ENCODE peak calls at places on chromosomes 7 and 10, in ten cellular contexts. S is psoas muscle, V is pancreas, L is MG63, E is mesendoderm, K is tibial artery, R is hepatocyte, Q is tibial nerve, U is PC-3, W is kidney epithelial cell. I is an unnamed sample.

GRCh38 chr7:47672267-47672920 is 90.5 kb upstream of the TNS3 start:
- DNase-seq in S (no peak), Q (no peak), U (no peak), R (no peak), L (no peak), K (no peak), V (no peak), W (no peak), E (peak; percentile 36), I (no peak)

GRCh38 chr7:44634187-44634838 is 27.9 kb downstream of the OGDH start:
- DNase-seq in Q (no peak), S (no peak), E (no peak), U (no peak), K (no peak), R (peak; percentile 63), V (peak; percentile 37), W (no peak), L (no peak), I (no peak)

GRCh38 chr10:46299531-46300366 is 13.0 kb downstream of the ANTXRL start:
- DNase-seq in Q (no peak), V (no peak), U (no peak), W (no peak), S (no peak), L (no peak), R (no peak), E (no peak), K (no peak), I (no peak)

GRCh38 chr7:39621784-39622411 is 1.5 kb upstream of the RALA start:
- DNase-seq in K (no peak), L (no peak), E (peak; percentile 42), V (no peak), Q (no peak), S (no peak), R (no peak), U (no peak), W (no peak), I (peak; percentile 19)

GRCh38 chr7:119783799-119784198 is 489.2 kb upstream of the KCND2 start:
- DNase-seq in L (peak; percentile 1), E (no peak), V (no peak), S (no peak), W (no peak), R (peak; percentile 20), Q (no peak), U (peak; percentile 30), K (no peak), I (no peak)

GRCh38 chr7:142001163-142001874 is 5.6 kb downstream of the MGAM start:
- DNase-seq in U (peak; percentile 6), S (no peak), V (no peak), R (peak; percentile 74), K (no peak), L (peak; percentile 3), E (peak; percentile 21), Q (no peak), W (peak; percentile 55), I (no peak)

GRCh38 chr10:89685932-89686331 is 15.5 kb upstream of the KIF20B start:
- DNase-seq in W (no peak), S (no peak), U (no peak), E (no peak), V (no peak), L (no peak), R (no peak), Q (no peak), K (no peak), I (no peak)

GRCh38 chr10:77334501-77334900 is 303.1 kb downstream of the KCNMA1 start:
- DNase-seq in S (no peak), W (no peak), V (no peak), R (no peak), L (no peak), K (no peak), U (peak; percentile 80), E (no peak), Q (no peak), I (no peak)

GRCh38 chr7:2069472-2069860 is 163.3 kb downstream of the MAD1L1 start:
- DNase-seq in R (peak; percentile 37), Q (no peak), W (no peak), S (no peak), L (no peak), E (no peak), U (no peak), V (no peak), K (no peak), I (no peak)

GRCh38 chr7:147023390-147023914 is 906.9 kb downstream of the CNTNAP2 start:
- DNase-seq in W (no peak), R (no peak), U (no peak), S (no peak), L (peak; percentile 69), V (no peak), E (no peak), K (no peak), Q (no peak), I (no peak)

GRCh38 chr10:133144771-133145170 is 15.2 kb upstream of the KNDC1 start:
- DNase-seq in K (no peak), U (no peak), V (no peak), Q (no peak), E (no peak), R (no peak), W (no peak), S (no peak), L (no peak), I (no peak)

GRCh38 chr10:21509391-21510217 is 15.9 kb downstream of the SKIDA1 start:
- DNase-seq in W (no peak), U (no peak), V (no peak), Q (no peak), E (peak; percentile 89), R (no peak), S (no peak), L (no peak), K (no peak), I (peak; percentile 80)

GRCh38 chr7:1024331-1024761 is 20.0 kb upstream of the GPR146 start:
- DNase-seq in L (no peak), Q (no peak), V (peak; percentile 23), S (peak; percentile 8), W (no peak), U (no peak), K (no peak), R (no peak), E (no peak), I (no peak)

DNA sequence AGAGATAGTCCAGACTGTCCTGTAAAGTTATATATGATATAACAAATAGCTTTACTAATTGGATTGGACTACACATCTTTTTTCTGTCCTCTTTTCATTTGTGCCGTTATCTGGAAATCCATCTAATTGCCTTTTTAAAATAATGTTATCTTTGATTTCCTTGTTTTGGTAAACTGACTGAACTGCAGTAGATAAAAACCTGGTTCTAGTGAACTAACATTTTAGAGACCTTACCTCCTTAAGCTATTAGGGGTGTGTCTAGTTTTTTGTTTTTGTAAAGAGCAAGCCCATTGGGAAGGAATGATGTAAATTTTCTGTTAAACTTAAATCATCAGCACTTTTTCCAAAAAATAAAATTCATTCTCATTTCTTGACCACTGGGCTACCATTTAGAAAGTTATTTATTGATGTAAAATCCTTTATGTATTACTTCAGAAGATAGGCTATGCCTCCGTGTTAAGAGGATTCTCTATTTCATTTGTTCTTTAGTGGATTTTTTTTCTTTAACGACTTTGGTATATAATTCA is 1.2 kb upstream of the PBLD start:
- DNase-seq in Q (no peak), V (no peak), E (no peak), L (no peak), R (no peak), S (no peak), W (no peak), K (no peak), U (no peak), I (no peak)
- H3K36me3 ChIP-seq in Q (peaks cover 8% of the 10 kb centered on the region), V (peaks cover 3% of the 10 kb centered on the region), E (peaks cover 2% of the 10 kb centered on the region), L (peaks cover 66% of the 10 kb centered on the region), R (no peaks in the 10 kb centered on the region), S (no peaks in the 10 kb centered on the region), W (no peaks in the 10 kb centered on the region), K (peaks cover 3% of the 10 kb centered on the region), U (peaks cover 56% of the 10 kb centered on the region), I (peaks cover 3% of the 10 kb centered on the region)

GRCh38 chr10:6497524-6498140 is 82.4 kb downstream of the PRKCQ start:
- DNase-seq in K (no peak), L (no peak), V (no peak), R (no peak), S (no peak), E (no peak), U (no peak), W (no peak), Q (no peak), I (no peak)

GRCh38 chr10:6501931-6502330 is 78.1 kb downstream of the PRKCQ start:
- DNase-seq in V (no peak), E (no peak), R (no peak), W (peak; percentile 75), Q (no peak), U (no peak), S (no peak), K (no peak), L (no peak), I (no peak)

GRCh38 chr10:6499974-6500373 is 80.1 kb downstream of the PRKCQ start:
- DNase-seq in Q (no peak), K (no peak), V (no peak), S (no peak), W (no peak), E (no peak), U (no peak), L (no peak), R (no peak), I (no peak)

GRCh38 chr10:6494934-6495592 is 85.0 kb downstream of the PRKCQ start:
- DNase-seq in V (no peak), L (no peak), W (no peak), K (no peak), S (no peak), Q (no peak), E (no peak), U (no peak), R (no peak), I (no peak)

GRCh38 chr10:6498771-6499170 is 81.3 kb downstream of the PRKCQ start:
- DNase-seq in E (no peak), S (no peak), L (no peak), Q (no peak), W (no peak), V (no peak), U (no peak), K (no peak), R (no peak), I (no peak)
- H3K36me3 ChIP-seq in E (no peaks in the 10 kb centered on the region), S (peaks cover 3% of the 10 kb centered on the region), L (no peaks in the 10 kb centered on the region), Q (no peaks in the 10 kb centered on the region), W (no peaks in the 10 kb centered on the region), V (no peaks in the 10 kb centered on the region), U (no peaks in the 10 kb centered on the region), K (no peaks in the 10 kb centered on the region), R (no peaks in the 10 kb centered on the region), I (peaks cover 4% of the 10 kb centered on the region)

DNA sequence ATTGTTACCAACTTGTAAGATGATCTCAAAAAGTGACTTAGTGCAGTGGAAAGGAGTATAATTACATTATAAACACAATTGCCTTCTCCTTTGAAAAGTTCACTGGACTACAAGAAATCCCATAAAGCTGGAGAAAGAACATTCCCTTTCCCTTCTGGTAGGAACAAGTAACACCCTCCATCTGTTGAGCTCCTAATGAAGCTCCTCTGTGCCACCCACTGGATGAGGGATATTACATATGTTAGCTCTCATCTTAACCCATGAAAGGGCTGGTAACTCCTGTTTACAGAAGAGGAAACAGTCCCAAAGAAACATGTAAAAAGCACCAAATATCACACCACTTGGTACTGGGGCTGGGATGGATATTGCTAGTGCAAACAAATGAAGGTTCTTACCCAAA is 8.1 kb downstream of the PGAM1 start:
- DNase-seq in W (no peak), U (no peak), L (no peak), V (no peak), Q (no peak), R (no peak), E (no peak), K (no peak), S (no peak), I (no peak)
- H3K36me3 ChIP-seq in W (peaks cover 2% of the 10 kb centered on the region), U (peaks cover 29% of the 10 kb centered on the region), L (peaks cover 62% of the 10 kb centered on the region), V (peaks cover 5% of the 10 kb centered on the region), Q (peaks cover 90% of the 10 kb centered on the region), R (no peaks in the 10 kb centered on the region), E (peaks cover 10% of the 10 kb centered on the region), K (peaks cover 70% of the 10 kb centered on the region), S (peaks cover 9% of the 10 kb centered on the region), I (peaks cover 35% of the 10 kb centered on the region)

GRCh38 chr7:75884401-75884800 is 5.6 kb downstream of the RHBDD2 start:
- DNase-seq in R (peak; percentile 40), W (no peak), V (no peak), K (no peak), S (no peak), L (no peak), U (no peak), Q (no peak), E (no peak), I (no peak)
- H3K36me3 ChIP-seq in R (no peaks in the 10 kb centered on the region), W (no peaks in the 10 kb centered on the region), V (no peaks in the 10 kb centered on the region), K (peaks cover 32% of the 10 kb centered on the region), S (peaks cover 2% of the 10 kb centered on the region), L (peaks cover 15% of the 10 kb centered on the region), U (peaks cover 23% of the 10 kb centered on the region), Q (peaks cover 82% of the 10 kb centered on the region), E (peaks cover 19% of the 10 kb centered on the region), I (peaks cover 38% of the 10 kb centered on the region)

I was measured in H7.